ENCODE peak calls at places on chromosome 15, in seven cellular contexts. X is aorta; F is RCC 7860; Q is stimulated activated CD4-positive, alpha-beta T cell treated with anti-CD3 and anti-CD28 coated beads, Interleukin-12 subunit alpha, Interleukin-12 subunit beta, amount 100 ng/mL, for 4 hours; H is nephron progenitor cell; D is RWPE1; Y is PC-3. S is an unnamed sample.

GRCh38 chr15:60120100-60120499 is 116.0 kb downstream of the FOXB1 start:
- DNase-seq in F (no peak), D (no peak), Y (no peak), H (no peak), Q (no peak), X (no peak), S (no peak)

GRCh38 chr15:73338606-73339388 is 30.0 kb downstream of the HCN4 start:
- DNase-seq in F (no peak), Q (no peak), X (no peak), D (no peak), H (no peak), Y (no peak), S (no peak)

GRCh38 chr15:84947947-84948830 is 33.5 kb upstream of the PDE8A start:
- DNase-seq in F (peak; percentile 64), Y (peak; percentile 96), H (no peak), X (peak; percentile 80), D (peak; percentile 33), Q (no peak), S (no peak)

GRCh38 chr15:91922701-91923279 is 69.3 kb downstream of the SLCO3A1 start:
- DNase-seq in Y (no peak), D (no peak), H (no peak), Q (no peak), X (no peak), F (no peak), S (no peak)

GRCh38 chr15:77329202-77329601 is 90.7 kb downstream of the PEAK1 start:
- DNase-seq in X (no peak), H (no peak), D (no peak), Q (no peak), Y (no peak), F (no peak), S (no peak)

GRCh38 chr15:60255390-60255789 is 142.4 kb downstream of the ANXA2 start:
- DNase-seq in Q (no peak), H (no peak), X (no peak), D (peak; percentile 74), F (peak; percentile 55), Y (peak; percentile 89), S (no peak)

GRCh38 chr15:28017423-28017924 is 81.6 kb downstream of the OCA2 start:
- DNase-seq in Y (peak; percentile 16), F (no peak), H (no peak), X (no peak), Q (no peak), D (no peak), S (no peak)

GRCh38 chr15:99613887-99614642 is 48.3 kb downstream of the MEF2A start:
- DNase-seq in H (no peak), F (no peak), Q (no peak), D (peak; percentile 14), X (no peak), Y (no peak), S (no peak)

GRCh38 chr15:47196057-47196456 is 521.2 kb upstream of the SEMA6D start:
- DNase-seq in H (peak; percentile 87), Y (peak; percentile 80), Q (peak; percentile 28), D (peak; percentile 68), F (peak; percentile 41), X (peak; percentile 84), S (peak; percentile 81)

S was measured in body of pancreas.